ENCODE peak calls at places on chromosomes 11 and 22, in five cellular contexts. One of them, this sample, is unnamed.

GRCh38 chr11:11533751-11534150 is 88.1 kb downstream of the GALNT18 start:
- DNase-seq in A549: no peak
- DNase-seq in GM12878: no peak
- DNase-seq in HepG2: no peak
- DNase-seq in H1: no peak
- DNase-seq in this sample: no peak

GRCh38 chr11:44809283-44809682 is 82.5 kb downstream of the TSPAN18 start:
- DNase-seq in A549: no peak
- DNase-seq in GM12878: no peak
- DNase-seq in HepG2: no peak
- DNase-seq in H1: no peak
- DNase-seq in this sample: no peak

GRCh38 chr11:80320765-80321164 is 879.9 kb upstream of the TENM4 start:
- DNase-seq in A549: no peak
- DNase-seq in GM12878: no peak
- DNase-seq in HepG2: no peak
- DNase-seq in H1: no peak
- DNase-seq in this sample: no peak

GRCh38 chr11:12746593-12747097 is 72.4 kb downstream of the TEAD1 start:
- DNase-seq in A549: peak; percentile 52
- DNase-seq in GM12878: no peak
- DNase-seq in HepG2: peak; percentile 29
- DNase-seq in H1: peak; percentile 80
- DNase-seq in this sample: peak; percentile 92

GRCh38 chr11:6995703-6996102 is 24.4 kb downstream of the ZNF214 start:
- DNase-seq in A549: no peak
- DNase-seq in GM12878: no peak
- DNase-seq in HepG2: no peak
- DNase-seq in H1: no peak
- DNase-seq in this sample: no peak

GRCh38 chr11:119975561-119976152 is 162.3 kb downstream of the TRIM29 start:
- DNase-seq in A549: no peak
- DNase-seq in GM12878: no peak
- DNase-seq in HepG2: no peak
- DNase-seq in H1: peak; percentile 39
- DNase-seq in this sample: no peak

GRCh38 chr11:64810891-64811272 is 531 bp upstream of the MEN1 start:
- DNase-seq in A549: no peak
- DNase-seq in GM12878: no peak
- DNase-seq in HepG2: peak; percentile 77
- DNase-seq in H1: no peak
- DNase-seq in this sample: no peak

GRCh38 chr22:39070186-39070585 is 6.9 kb upstream of the APOBEC3G start:
- DNase-seq in A549: no peak
- DNase-seq in GM12878: no peak
- DNase-seq in HepG2: no peak
- DNase-seq in H1: no peak
- DNase-seq in this sample: no peak

GRCh38 chr11:64558065-64558745 is 32.8 kb upstream of the SLC22A12 start:
- DNase-seq in A549: no peak
- DNase-seq in GM12878: no peak
- DNase-seq in HepG2: no peak
- DNase-seq in H1: no peak
- DNase-seq in this sample: no peak

GRCh38 chr22:45262931-45263789 is 21.6 kb upstream of the UPK3A start:
- DNase-seq in A549: no peak
- DNase-seq in GM12878: peak; percentile 71
- DNase-seq in HepG2: no peak
- DNase-seq in H1: no peak
- DNase-seq in this sample: no peak

GRCh38 chr11:101083334-101083733 is 46.3 kb downstream of the PGR start:
- DNase-seq in A549: no peak
- DNase-seq in GM12878: no peak
- DNase-seq in HepG2: no peak
- DNase-seq in H1: peak; percentile 10
- DNase-seq in this sample: no peak

GRCh38 chr11:48080301-48080861 is 100.0 kb downstream of the PTPRJ start:
- DNase-seq in A549: no peak
- DNase-seq in GM12878: no peak
- DNase-seq in HepG2: no peak
- DNase-seq in H1: no peak
- DNase-seq in this sample: no peak

GRCh38 chr22:33544707-33545106 is 375.6 kb downstream of the LARGE1 start:
- DNase-seq in A549: no peak
- DNase-seq in GM12878: no peak
- DNase-seq in HepG2: no peak
- DNase-seq in H1: no peak
- DNase-seq in this sample: no peak

GRCh38 chr22:33873186-33873585 is 47.1 kb downstream of the LARGE1 start:
- DNase-seq in A549: no peak
- DNase-seq in GM12878: no peak
- DNase-seq in HepG2: no peak
- DNase-seq in H1: no peak
- DNase-seq in this sample: no peak

GRCh38 chr22:39907035-39907434 is 6.2 kb downstream of the GRAP2 start:
- DNase-seq in A549: no peak
- DNase-seq in GM12878: no peak
- DNase-seq in HepG2: no peak
- DNase-seq in H1: no peak
- DNase-seq in this sample: no peak

GRCh38 chr11:129061466-129062194 is 119.0 kb upstream of the TP53AIP1 start:
- DNase-seq in A549: peak; percentile 69
- DNase-seq in GM12878: no peak
- DNase-seq in HepG2: no peak
- DNase-seq in H1: no peak
- DNase-seq in this sample: no peak

GRCh38 chr11:84854498-84854880 is 772.7 kb downstream of the DLG2 start:
- DNase-seq in A549: no peak
- DNase-seq in GM12878: no peak
- DNase-seq in HepG2: no peak
- DNase-seq in H1: no peak
- DNase-seq in this sample: no peak

GRCh38 chr22:24053481-24054226 is 42.5 kb downstream of the CABIN1 start:
- DNase-seq in A549: no peak
- DNase-seq in GM12878: peak; percentile 15
- DNase-seq in HepG2: no peak
- DNase-seq in H1: no peak
- DNase-seq in this sample: no peak

GRCh38 chr11:2708757-2709281 is 9.0 kb upstream of the KCNQ1OT1 start:
- DNase-seq in A549: no peak
- DNase-seq in GM12878: no peak
- DNase-seq in HepG2: no peak
- DNase-seq in H1: no peak
- DNase-seq in this sample: no peak

GRCh38 chr11:67996051-67996450 is 7.8 kb downstream of the UNC93B1 start:
- DNase-seq in A549: no peak
- DNase-seq in GM12878: no peak
- DNase-seq in HepG2: no peak
- DNase-seq in H1: no peak
- DNase-seq in this sample: no peak

GRCh38 chr11:27118371-27118770 is 77.8 kb downstream of the BBOX1 start:
- DNase-seq in A549: no peak
- DNase-seq in GM12878: no peak
- DNase-seq in HepG2: no peak
- DNase-seq in H1: no peak
- DNase-seq in this sample: no peak

GRCh38 chr11:27120211-27120610 is 79.6 kb downstream of the BBOX1 start:
- DNase-seq in A549: no peak
- DNase-seq in GM12878: no peak
- DNase-seq in HepG2: no peak
- DNase-seq in H1: no peak
- DNase-seq in this sample: no peak

GRCh38 chr11:27124514-27125264 is 84.1 kb downstream of the BBOX1 start:
- DNase-seq in A549: peak; percentile 4
- DNase-seq in GM12878: no peak
- DNase-seq in HepG2: peak; percentile 4
- DNase-seq in H1: no peak
- DNase-seq in this sample: no peak

GRCh38 chr11:27116684-27117083 is 76.1 kb downstream of the BBOX1 start:
- DNase-seq in A549: no peak
- DNase-seq in GM12878: no peak
- DNase-seq in HepG2: no peak
- DNase-seq in H1: no peak
- DNase-seq in this sample: no peak

DNA sequence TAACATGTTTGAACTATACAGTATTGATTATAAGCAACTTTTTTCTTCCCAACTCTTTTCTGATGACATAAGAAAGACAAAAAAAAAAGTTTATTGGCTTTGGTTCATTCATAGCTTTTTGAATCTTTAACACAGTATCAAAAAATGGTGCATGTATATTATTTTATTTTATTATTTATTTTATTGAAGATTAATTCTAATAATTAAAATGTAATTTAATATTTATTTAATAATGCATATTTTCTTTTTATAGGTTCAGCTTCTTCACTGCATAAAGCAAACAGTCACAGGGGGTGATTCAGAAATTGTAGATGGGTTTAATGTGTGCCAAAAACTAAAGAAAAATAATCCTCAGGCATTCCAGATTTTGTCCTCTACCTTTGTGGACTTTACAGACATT is 78.8 kb downstream of the BBOX1 start:
- DNase-seq in A549: no peak
- DNase-seq in GM12878: no peak
- DNase-seq in HepG2: no peak
- DNase-seq in H1: no peak
- DNase-seq in this sample: no peak
- TF ChIP-seq KDM1A in A549: no peak
- TF ChIP-seq KDM1A in GM12878: no peak
- TF ChIP-seq KDM1A in HepG2: no peak
- TF ChIP-seq KDM1A in H1: no peak
- TF ChIP-seq KDM1A in this sample: no peak

GRCh38 chr22:48944433-48944755 is 883.3 kb downstream of the BRD1 start:
- DNase-seq in A549: no peak
- DNase-seq in GM12878: no peak
- DNase-seq in HepG2: no peak
- DNase-seq in H1: no peak
- DNase-seq in this sample: no peak
- TF ChIP-seq KDM1A in A549: no peak
- TF ChIP-seq KDM1A in GM12878: no peak
- TF ChIP-seq KDM1A in HepG2: no peak
- TF ChIP-seq KDM1A in H1: no peak
- TF ChIP-seq KDM1A in this sample: no peak

DNA sequence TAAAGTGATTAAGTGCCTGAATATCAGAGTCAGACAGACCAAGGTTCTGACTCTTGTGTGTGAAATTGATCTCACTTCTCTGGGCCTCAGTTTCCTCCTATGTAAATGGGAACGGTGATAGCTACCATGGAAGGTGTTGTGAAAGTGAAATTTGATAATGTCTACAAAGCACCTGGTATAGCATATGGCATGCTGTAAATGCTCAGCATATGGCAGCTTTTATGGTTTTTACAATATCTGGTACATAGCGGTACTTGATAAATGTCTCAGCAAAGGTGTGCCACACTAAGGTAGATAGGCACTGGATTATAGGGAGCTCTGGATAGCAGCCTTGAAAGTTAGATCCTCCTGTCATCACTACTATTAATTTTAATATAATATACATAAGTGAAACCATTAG is 19.9 kb downstream of the POU2AF2 start:
- DNase-seq in A549: no peak
- DNase-seq in GM12878: no peak
- DNase-seq in HepG2: no peak
- DNase-seq in H1: no peak
- DNase-seq in this sample: no peak
- TF ChIP-seq KDM1A in A549: no peak
- TF ChIP-seq KDM1A in GM12878: no peak
- TF ChIP-seq KDM1A in HepG2: no peak
- TF ChIP-seq KDM1A in H1: no peak
- TF ChIP-seq KDM1A in this sample: no peak

GRCh38 chr11:58446294-58446693 is 4.3 kb upstream of the OR5B12 start:
- DNase-seq in A549: no peak
- DNase-seq in GM12878: no peak
- DNase-seq in HepG2: no peak
- DNase-seq in H1: no peak
- DNase-seq in this sample: peak; percentile 6
- TF ChIP-seq KDM1A in A549: no peak
- TF ChIP-seq KDM1A in GM12878: no peak
- TF ChIP-seq KDM1A in HepG2: no peak
- TF ChIP-seq KDM1A in H1: no peak
- TF ChIP-seq KDM1A in this sample: no peak

GRCh38 chr22:32473388-32473952 is 1.1 kb upstream of the FBXO7 start:
- DNase-seq in A549: peak; percentile 63
- DNase-seq in GM12878: peak; percentile 34
- DNase-seq in HepG2: peak; percentile 76
- DNase-seq in H1: no peak
- DNase-seq in this sample: peak; percentile 22
- TF ChIP-seq KDM1A in A549: no peak
- TF ChIP-seq KDM1A in GM12878: no peak
- TF ChIP-seq KDM1A in HepG2: no peak
- TF ChIP-seq KDM1A in H1: no peak
- TF ChIP-seq KDM1A in this sample: no peak

DNA sequence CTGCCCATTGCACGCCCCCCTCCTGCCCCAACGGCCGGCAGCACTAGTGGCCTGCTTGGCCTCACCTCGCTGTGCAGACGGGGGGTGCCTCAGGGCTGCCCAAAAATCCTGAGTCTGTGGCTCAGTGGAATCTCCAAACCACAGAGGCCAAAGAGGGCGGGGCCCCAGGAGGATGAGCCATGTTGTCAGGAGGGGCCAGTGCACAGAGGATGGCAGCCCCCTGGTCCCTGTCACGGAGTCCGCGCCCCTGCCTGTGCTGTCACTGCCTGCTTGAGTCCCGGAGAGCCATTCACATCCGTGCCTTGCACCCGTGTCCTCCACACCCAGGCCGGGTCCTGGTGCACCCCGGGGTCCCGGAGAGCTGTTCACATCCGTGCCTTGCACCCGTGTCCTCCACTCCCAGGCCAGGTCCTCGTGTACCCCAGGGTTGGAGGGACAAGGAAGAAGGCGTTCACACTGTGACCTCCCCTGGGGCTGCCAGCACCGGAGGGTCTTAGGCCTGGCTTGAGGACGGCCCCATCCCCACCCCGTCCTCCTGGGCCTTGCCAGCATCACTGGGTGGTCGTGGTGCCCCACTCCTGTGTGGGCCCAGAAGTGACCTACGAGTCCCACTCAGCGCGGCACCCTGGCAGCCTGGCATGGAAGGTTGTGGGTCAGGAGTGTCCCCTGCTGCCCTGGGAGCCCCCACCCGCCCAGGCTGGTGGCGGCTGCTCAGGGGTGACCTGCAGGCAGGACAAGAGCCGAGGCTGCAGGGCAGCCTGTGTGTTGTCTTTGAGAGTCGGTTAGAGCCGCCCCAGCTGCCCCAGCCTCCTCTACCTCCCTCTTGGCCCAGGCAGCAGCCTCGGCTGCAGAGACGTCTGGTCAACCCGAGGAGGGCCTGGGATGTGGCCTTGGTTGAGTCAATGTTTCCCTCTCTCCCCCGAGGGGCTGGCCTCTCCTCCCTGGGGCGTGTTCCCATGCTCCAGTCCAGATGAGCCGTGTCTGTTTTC is 36.1 kb upstream of the MUC5AC start:
- DNase-seq in A549: no peak
- DNase-seq in GM12878: no peak
- DNase-seq in HepG2: no peak
- DNase-seq in H1: no peak
- DNase-seq in this sample: no peak
- TF ChIP-seq KDM1A in A549: no peak
- TF ChIP-seq KDM1A in GM12878: no peak
- TF ChIP-seq KDM1A in HepG2: no peak
- TF ChIP-seq KDM1A in H1: no peak
- TF ChIP-seq KDM1A in this sample: no peak

GRCh38 chr11:35337919-35338316 is 81.4 kb downstream of the SLC1A2 start:
- DNase-seq in A549: no peak
- DNase-seq in GM12878: no peak
- DNase-seq in HepG2: no peak
- DNase-seq in H1: no peak
- DNase-seq in this sample: no peak
- TF ChIP-seq KDM1A in A549: no peak
- TF ChIP-seq KDM1A in GM12878: no peak
- TF ChIP-seq KDM1A in HepG2: no peak
- TF ChIP-seq KDM1A in H1: no peak
- TF ChIP-seq KDM1A in this sample: no peak

This sample was measured in K562.